ENCODE peak calls at places on chromosome 7, in ten cellular contexts. W, D, T, X, K, R, E, I, Z and C are unnamed samples.

GRCh38 chr7:95324396-95324795 is at the start of gene PON1:
- DNase-seq in Z (no peak), T (no peak), K (no peak), W (no peak), R (no peak), I (no peak), E (no peak), X (no peak), D (no peak), C (no peak)

GRCh38 chr7:2996141-2996540 is 47.5 kb downstream of the CARD11 start:
- DNase-seq in Z (no peak), X (no peak), R (no peak), T (no peak), K (no peak), E (no peak), D (no peak), W (no peak), I (no peak), C (no peak)

GRCh38 chr7:122885583-122886356 is 490 bp downstream of the CADPS2 start:
- DNase-seq in Z (peak; percentile 40), E (no peak), R (no peak), W (no peak), K (peak; percentile 43), X (peak; percentile 46), D (peak; percentile 24), T (no peak), I (no peak), C (no peak)

GRCh38 chr7:127847641-127848040 is 183.6 kb downstream of the LRRC4 start:
- DNase-seq in X (no peak), R (no peak), I (no peak), T (no peak), Z (no peak), W (no peak), K (no peak), D (no peak), E (no peak), C (peak; percentile 31)

GRCh38 chr7:87220734-87221215 is 1.2 kb upstream of the TMEM243 start:
- DNase-seq in T (peak; percentile 39), I (no peak), K (no peak), E (no peak), D (peak; percentile 19), R (no peak), X (no peak), Z (no peak), W (no peak), C (peak; percentile 37)

GRCh38 chr7:146661929-146662328 is 545.3 kb downstream of the CNTNAP2 start:
- DNase-seq in Z (no peak), X (no peak), W (no peak), D (no peak), E (no peak), T (no peak), R (no peak), I (no peak), K (no peak), C (no peak)

GRCh38 chr7:12765431-12766100 is 78.1 kb downstream of the ARL4A start:
- DNase-seq in D (peak; percentile 24), K (no peak), W (no peak), I (no peak), T (no peak), Z (no peak), R (no peak), X (no peak), E (no peak), C (no peak)

GRCh38 chr7:141663081-141663510 is 38.9 kb downstream of the DENND11 start:
- DNase-seq in E (no peak), R (no peak), D (peak; percentile 13), I (no peak), Z (no peak), X (peak; percentile 46), W (no peak), K (no peak), T (no peak), C (no peak)

GRCh38 chr7:69934475-69934903 is 336.2 kb downstream of the AUTS2 start:
- DNase-seq in X (no peak), I (no peak), Z (no peak), R (no peak), W (no peak), D (no peak), E (no peak), K (no peak), T (no peak), C (peak; percentile 92)

GRCh38 chr7:108284349-108285017 is 154.3 kb upstream of the LAMB4 start:
- DNase-seq in I (no peak), T (no peak), D (no peak), X (no peak), E (no peak), R (no peak), K (no peak), W (no peak), Z (no peak), C (no peak)

GRCh38 chr7:693280-693679 is 33.2 kb upstream of the DNAAF5 start:
- DNase-seq in D (no peak), R (no peak), X (no peak), W (no peak), T (no peak), K (no peak), E (no peak), I (no peak), Z (no peak), C (no peak)

GRCh38 chr7:151088019-151088855 is 2.0 kb downstream of the AGAP3 start:
- DNase-seq in X (no peak), R (no peak), K (no peak), Z (no peak), W (no peak), I (no peak), D (peak; percentile 41), T (no peak), E (no peak), C (no peak)

GRCh38 chr7:151185762-151186639 is 1.0 kb downstream of the ASB10 start:
- DNase-seq in X (no peak), R (no peak), I (no peak), T (no peak), K (no peak), Z (no peak), W (no peak), D (no peak), E (no peak), C (no peak)

GRCh38 chr7:31007634-31008033 is 43.9 kb downstream of the GHRHR start:
- DNase-seq in X (no peak), E (no peak), R (no peak), D (no peak), I (no peak), Z (no peak), T (no peak), W (no peak), K (no peak), C (no peak)

GRCh38 chr7:1547777-1548437 is 8.1 kb downstream of the TMEM184A start:
- DNase-seq in K (no peak), Z (no peak), D (no peak), E (no peak), I (no peak), R (no peak), T (no peak), W (no peak), X (no peak), C (no peak)

GRCh38 chr7:81004098-81004497 is 85.2 kb upstream of the SEMA3C start:
- DNase-seq in D (peak; percentile 91), E (no peak), T (peak; percentile 93), W (no peak), R (no peak), K (no peak), Z (no peak), X (peak; percentile 44), I (no peak), C (no peak)

GRCh38 chr7:158022601-158023000 is 565.0 kb downstream of the PTPRN2 start:
- DNase-seq in R (no peak), Z (no peak), I (no peak), T (no peak), E (no peak), W (no peak), X (no peak), D (no peak), K (no peak), C (no peak)

GRCh38 chr7:28861825-28862224 is 96.3 kb downstream of the TRIL start:
- DNase-seq in D (no peak), X (no peak), E (no peak), T (no peak), Z (no peak), R (no peak), K (no peak), W (no peak), I (no peak), C (no peak)

GRCh38 chr7:3918576-3918975 is 617.5 kb downstream of the SDK1 start:
- DNase-seq in Z (no peak), I (no peak), E (no peak), D (no peak), K (no peak), R (no peak), X (no peak), T (no peak), W (no peak), C (no peak)